ENCODE peak calls at places on chromosomes 5 and 9, in five cellular contexts. A, F, W, O and U are unnamed samples.

GRCh38 chr9:69454327-69454726 is 129.3 kb downstream of the ENTREP1 start:
- DNase-seq in W (no peak), F (no peak), O (no peak), A (no peak), U (no peak)

GRCh38 chr9:116647515-116647809 is 39.6 kb upstream of the TRIM32 start:
- DNase-seq in A (no peak), O (no peak), F (no peak), W (no peak), U (no peak)

GRCh38 chr5:33369470-33370134 is 71.2 kb upstream of the TARS1 start:
- DNase-seq in O (no peak), A (no peak), F (no peak), W (no peak), U (no peak)

GRCh38 chr9:84556556-84556955 is 113.0 kb upstream of the NTRK2 start:
- DNase-seq in F (no peak), O (no peak), W (no peak), A (no peak), U (no peak)

GRCh38 chr5:175697846-175698245 is 40.0 kb downstream of the HRH2 start:
- DNase-seq in A (no peak), O (no peak), W (no peak), F (no peak), U (no peak)

GRCh38 chr5:93909356-93909755 is 168.0 kb upstream of the POU5F2 start:
- DNase-seq in O (no peak), F (peak), W (no peak), A (no peak), U (no peak)

GRCh38 chr5:155082401-155082800 is 68.8 kb downstream of the KIF4B start:
- DNase-seq in F (peak), A (no peak), W (peak), O (no peak), U (no peak)

GRCh38 chr5:149356391-149356790 is 1.5 kb upstream of the PCYOX1L start:
- DNase-seq in F (peak), W (no peak), O (no peak), A (no peak), U (no peak)

GRCh38 chr5:150174285-150174684 is 7.7 kb downstream of the CDX1 start:
- DNase-seq in W (no peak), F (no peak), O (no peak), A (no peak), U (no peak)

GRCh38 chr5:41097642-41098041 is 26.5 kb upstream of the MROH2B start:
- DNase-seq in W (no peak), A (no peak), O (no peak), F (no peak), U (no peak)

GRCh38 chr5:68962632-68963484 is 131.0 kb upstream of the SLC30A5 start:
- DNase-seq in W (peak), A (peak), O (no peak), F (peak), U (peak)

GRCh38 chr5:115461506-115462290 is 82.9 kb downstream of the FEM1C start:
- DNase-seq in W (peak), F (peak), A (no peak), O (no peak), U (no peak)

GRCh38 chr5:59123595-59124561 is 541.0 kb downstream of the RAB3C start:
- DNase-seq in O (peak), A (no peak), F (no peak), W (no peak), U (peak)

GRCh38 chr9:130197888-130198287 is 25.7 kb downstream of the NCS1 start:
- DNase-seq in A (no peak), O (no peak), W (no peak), F (no peak), U (no peak)

GRCh38 chr5:128965011-128965637 is at the start of gene SLC27A6:
- DNase-seq in F (no peak), W (peak), O (no peak), A (peak), U (no peak)

GRCh38 chr9:118038713-118039112 is 334.5 kb downstream of the TLR4 start:
- DNase-seq in F (no peak), W (no peak), A (no peak), O (no peak), U (no peak)

GRCh38 chr5:107100121-107100520 is 570.6 kb downstream of the EFNA5 start:
- DNase-seq in F (no peak), W (no peak), O (no peak), A (no peak), U (no peak)

GRCh38 chr9:110996436-110997224 is 41.6 kb downstream of the LPAR1 start:
- DNase-seq in A (no peak), F (peak), O (no peak), W (peak), U (no peak)

GRCh38 chr9:12916037-12916436 is 141.2 kb downstream of the LURAP1L start:
- DNase-seq in A (no peak), F (no peak), W (peak), O (no peak), U (no peak)

GRCh38 chr9:14313951-14314423 is at the start of gene NFIB:
- DNase-seq in W (peak), O (no peak), F (peak), A (peak), U (peak)

GRCh38 chr9:136880651-136881050 is 5.7 kb upstream of the TRAF2 start:
- DNase-seq in O (peak), F (no peak), A (no peak), W (no peak), U (no peak)

GRCh38 chr5:143454936-143455516 is 51.5 kb upstream of the NR3C1 start:
- DNase-seq in F (no peak), A (no peak), O (no peak), W (no peak), U (peak)

GRCh38 chr5:96248152-96248551 is 184.9 kb downstream of the PCSK1 start:
- DNase-seq in W (no peak), O (no peak), A (no peak), F (no peak), U (no peak)

GRCh38 chr9:122348288-122348777 is 22.5 kb upstream of the PTGS1 start:
- DNase-seq in F (no peak), A (no peak), O (no peak), W (no peak), U (no peak)

GRCh38 chr9:130309689-130310455 is 44.3 kb downstream of the HMCN2 start:
- DNase-seq in O (no peak), A (no peak), F (no peak), W (no peak), U (no peak)

GRCh38 chr5:112863549-112863948 is 2.5 kb downstream of the SRP19 start:
- DNase-seq in A (no peak), W (no peak), O (no peak), F (no peak), U (no peak)

GRCh38 chr5:140109818-140110733 is 3.8 kb upstream of the PURA start:
- DNase-seq in F (no peak), W (no peak), A (no peak), O (no peak), U (no peak)

GRCh38 chr9:136626740-136627642 is 35.7 kb upstream of the EGFL7 start:
- DNase-seq in A (no peak), O (peak), W (no peak), F (no peak), U (peak)

GRCh38 chr5:112016980-112017379 is 260.0 kb upstream of the NREP start:
- DNase-seq in O (no peak), W (no peak), F (no peak), A (no peak), U (no peak)

GRCh38 chr5:56479701-56480304 is 246.7 kb upstream of the ANKRD55 start:
- DNase-seq in O (no peak), A (no peak), W (no peak), F (no peak), U (no peak)

GRCh38 chr5:168802337-168802736 is 223.2 kb upstream of the PANK3 start:
- DNase-seq in W (no peak), F (no peak), A (no peak), O (no peak), U (no peak)

GRCh38 chr9:95313010-95313498 is 4.5 kb downstream of the FANCC start:
- DNase-seq in W (peak), F (peak), O (no peak), A (peak), U (peak)

GRCh38 chr9:111866976-111867375 is 29.6 kb upstream of the UGCG start:
- DNase-seq in A (no peak), O (no peak), W (peak), F (peak), U (peak)

GRCh38 chr5:28512648-28513047 is 1474.3 kb upstream of the CDH9 start:
- DNase-seq in O (no peak), A (no peak), W (no peak), F (no peak), U (no peak)

GRCh38 chr5:142000709-142001484 is 11.9 kb downstream of the GNPDA1 start:
- DNase-seq in W (no peak), O (no peak), F (peak), A (no peak), U (no peak)

GRCh38 chr5:139461176-139461575 is 1.4 kb downstream of the ECSCR start:
- DNase-seq in O (no peak), W (no peak), F (no peak), A (no peak), U (no peak)